ENCODE peak calls at places on chromosomes 1 and 21, in seven cellular contexts. K, D, A, V, L, M and E are unnamed samples.

GRCh38 chr1:4778056-4778455 is 123.6 kb downstream of the AJAP1 start:
- DNase-seq in K (no peak), D (no peak), A (no peak), V (no peak), L (peak; percentile 16), M (no peak), E (no peak)

GRCh38 chr1:191913234-191913948 is 244.9 kb upstream of the RGS18 start:
- DNase-seq in K (no peak), D (no peak), A (no peak), V (peak; percentile 7), L (no peak), M (no peak), E (no peak)

GRCh38 chr21:38958940-38959685 is 153.4 kb downstream of the ETS2 start:
- DNase-seq in K (peak; percentile 27), D (no peak), A (peak; percentile 83), V (peak; percentile 74), L (peak; percentile 67), M (peak; percentile 25), E (no peak)

GRCh38 chr1:175522880-175523279 is 220.5 kb downstream of the TNR start:
- DNase-seq in K (no peak), D (no peak), A (no peak), V (no peak), L (no peak), M (no peak), E (no peak)

GRCh38 chr1:63864224-63864623 is 90.4 kb downstream of the ROR1 start:
- DNase-seq in K (no peak), D (no peak), A (no peak), V (peak; percentile 16), L (no peak), M (no peak), E (no peak)

GRCh38 chr1:178310685-178311105 is 186.1 kb downstream of the CLEC20A start:
- DNase-seq in K (peak; percentile 55), D (peak; percentile 84), A (no peak), V (peak; percentile 80), L (no peak), M (peak; percentile 83), E (no peak)

GRCh38 chr1:229563701-229564100 is 5.2 kb upstream of the ABCB10 start:
- DNase-seq in K (no peak), D (no peak), A (peak; percentile 88), V (peak; percentile 77), L (peak; percentile 20), M (no peak), E (no peak)

GRCh38 chr1:112806090-112806642 is 91.0 kb upstream of the PPM1J start:
- DNase-seq in K (no peak), D (no peak), A (no peak), V (no peak), L (no peak), M (no peak), E (no peak)

GRCh38 chr1:2906105-2906504 is 104.6 kb upstream of the TTC34 start:
- DNase-seq in K (no peak), D (no peak), A (no peak), V (no peak), L (no peak), M (no peak), E (no peak)

GRCh38 chr1:27201295-27201694 is 33.1 kb upstream of the WDTC1 start:
- DNase-seq in K (no peak), D (no peak), A (no peak), V (no peak), L (no peak), M (no peak), E (no peak)

GRCh38 chr1:153447498-153448170 is 12.8 kb downstream of the S100A7 start:
- DNase-seq in K (no peak), D (no peak), A (no peak), V (peak; percentile 83), L (no peak), M (no peak), E (no peak)

GRCh38 chr1:47498551-47498950 is 60.7 kb downstream of the FOXD2 start:
- DNase-seq in K (no peak), D (no peak), A (no peak), V (no peak), L (no peak), M (no peak), E (no peak)

GRCh38 chr1:114272593-114272992 is 118.9 kb upstream of the SYT6 start:
- DNase-seq in K (no peak), D (no peak), A (no peak), V (no peak), L (no peak), M (no peak), E (no peak)

GRCh38 chr1:114269539-114269938 is 115.9 kb upstream of the SYT6 start:
- DNase-seq in K (no peak), D (no peak), A (no peak), V (no peak), L (no peak), M (no peak), E (no peak)

GRCh38 chr1:114270255-114271117 is 116.8 kb upstream of the SYT6 start:
- DNase-seq in K (no peak), D (no peak), A (no peak), V (no peak), L (no peak), M (no peak), E (no peak)

GRCh38 chr1:114278911-114279310 is 125.2 kb upstream of the SYT6 start:
- DNase-seq in K (no peak), D (no peak), A (no peak), V (no peak), L (no peak), M (no peak), E (no peak)

DNA sequence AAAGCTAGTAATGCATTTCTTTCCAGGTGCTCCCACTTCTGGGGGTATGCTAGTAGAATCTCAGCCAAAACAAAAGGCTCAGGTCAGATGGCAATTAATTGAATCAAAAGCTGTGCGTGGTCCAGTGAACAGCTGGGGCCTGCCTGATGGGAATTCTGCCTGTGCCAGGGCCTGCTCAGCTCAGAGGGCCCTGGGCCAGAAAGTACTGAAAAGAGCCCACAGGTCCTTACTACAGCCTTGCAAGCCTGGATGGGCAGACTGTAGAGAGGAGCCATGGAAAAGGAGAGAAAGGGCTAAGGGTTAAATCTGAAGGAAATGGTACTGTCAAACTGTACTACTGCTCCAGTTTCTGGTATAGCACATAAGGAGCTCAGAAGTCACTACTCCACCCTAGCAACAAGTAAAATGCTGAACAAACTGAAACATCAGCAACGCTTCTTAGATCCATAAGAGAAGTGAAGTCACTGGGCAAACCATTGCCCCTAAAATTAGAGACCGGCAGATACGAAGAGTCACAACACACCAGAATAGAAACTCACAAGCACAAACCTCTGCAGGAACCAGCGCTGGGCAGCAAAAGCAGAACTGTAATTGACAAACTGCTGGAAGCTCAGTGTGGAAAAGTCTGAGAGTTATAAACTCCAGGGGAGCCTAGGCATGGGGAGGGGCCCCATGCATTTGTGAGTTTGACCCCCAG is 121.1 kb upstream of the SYT6 start:
- DNase-seq in K (no peak), D (no peak), A (no peak), V (no peak), L (no peak), M (no peak), E (no peak)
- H3K27ac ChIP-seq in K (no peak overlapping the region), D (no peak overlapping the region), A (no peak overlapping the region), V (no peak overlapping the region), L (no peak overlapping the region), M (no peak overlapping the region), E (no peak overlapping the region)

DNA sequence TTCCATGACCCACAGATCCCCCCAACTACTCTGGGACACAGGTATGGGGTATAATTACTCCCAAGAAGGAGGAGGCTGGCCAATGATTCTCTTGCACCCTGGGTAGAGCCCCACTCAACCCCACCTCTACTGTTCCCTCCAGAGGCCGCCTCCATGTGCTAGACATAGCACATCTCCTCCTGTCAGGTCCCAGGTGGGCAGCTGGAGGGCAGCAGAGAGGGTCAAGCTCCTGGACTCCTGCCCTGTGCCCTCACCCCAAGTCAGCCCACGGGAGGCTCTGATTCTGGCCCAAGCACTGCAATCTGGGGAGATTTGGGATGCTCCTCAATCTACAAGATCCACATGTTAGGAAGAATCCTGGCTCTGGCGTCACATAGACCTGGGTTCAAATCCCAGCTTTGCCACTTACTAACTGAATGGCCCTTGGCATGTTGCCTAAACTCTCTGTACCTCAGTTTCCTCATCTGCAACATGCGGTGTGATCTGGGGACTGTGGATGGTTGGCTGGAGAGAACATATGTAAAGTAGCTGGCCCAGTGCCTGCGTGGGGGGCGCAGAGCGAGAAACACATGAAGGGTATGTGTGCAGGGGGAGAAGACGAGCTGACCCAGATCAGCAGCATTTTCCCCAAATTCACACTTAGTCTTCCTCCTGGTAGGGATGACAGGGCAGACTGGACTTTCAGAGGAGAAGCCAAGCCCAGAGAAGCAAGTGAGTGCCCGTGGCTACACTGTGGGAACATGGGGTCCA is 23.2 kb downstream of the TNNT2 start:
- DNase-seq in K (no peak), D (no peak), A (no peak), V (no peak), L (no peak), M (no peak), E (no peak)
- H3K27ac ChIP-seq in K (no peak overlapping the region), D (no peak overlapping the region), A (no peak overlapping the region), V (no peak overlapping the region), L (no peak overlapping the region), M (no peak overlapping the region), E (no peak overlapping the region)

GRCh38 chr1:1264026-1264425 is 9.6 kb downstream of the UBE2J2 start:
- DNase-seq in K (no peak), D (no peak), A (no peak), V (peak; percentile 61), L (no peak), M (no peak), E (no peak)
- H3K27ac ChIP-seq in K (no peak overlapping the region), D (no peak overlapping the region), A (no peak overlapping the region), V (peak overlapping the region; percentile 98), L (no peak overlapping the region), M (no peak overlapping the region), E (no peak overlapping the region)

GRCh38 chr1:81220614-81221071 is 580.1 kb upstream of the ADGRL2 start:
- DNase-seq in K (no peak), D (no peak), A (no peak), V (no peak), L (no peak), M (no peak), E (no peak)
- H3K27ac ChIP-seq in K (no peak overlapping the region), D (no peak overlapping the region), A (no peak overlapping the region), V (no peak overlapping the region), L (no peak overlapping the region), M (no peak overlapping the region), E (no peak overlapping the region)

GRCh38 chr1:32181065-32181464 is 1.6 kb downstream of the TXLNA start:
- DNase-seq in K (no peak), D (no peak), A (no peak), V (no peak), L (no peak), M (no peak), E (no peak)
- H3K27ac ChIP-seq in K (peak overlapping the region; percentile 87), D (peak overlapping the region; percentile 94), A (peak overlapping the region; percentile 90), V (peak overlapping the region; percentile 85), L (peak overlapping the region; percentile 91), M (no peak overlapping the region), E (peak overlapping the region; percentile 88)

GRCh38 chr1:33459766-33460543 is 12.5 kb upstream of the ZSCAN20 start:
- DNase-seq in K (no peak), D (no peak), A (no peak), V (peak; percentile 74), L (no peak), M (no peak), E (no peak)
- H3K27ac ChIP-seq in K (no peak overlapping the region), D (no peak overlapping the region), A (peak overlapping the region; percentile 71), V (no peak overlapping the region), L (peak overlapping the region; percentile 74), M (no peak overlapping the region), E (no peak overlapping the region)